ENCODE peak calls at places on chromosomes 12 and 14, in six cellular contexts. I is Peyer's patch; X is cardiac muscle cell; L is gastrocnemius medialis; N is prostate gland; H is CD8-positive, alpha-beta memory T cell. B is an unnamed sample.

GRCh38 chr12:121530600-121531355 is 50.0 kb downstream of the KDM2B start:
- DNase-seq in L (peak), I (peak), N (no peak), H (peak), X (peak), B (peak)

GRCh38 chr14:74217672-74218448 is 21.4 kb upstream of the VSX2 start:
- DNase-seq in I (peak), H (peak), N (peak), X (peak), L (peak), B (peak)

GRCh38 chr14:55075628-55076027 is 24.2 kb downstream of the MAPK1IP1L start:
- DNase-seq in H (no peak), L (no peak), N (no peak), X (no peak), I (no peak), B (no peak)

GRCh38 chr14:97021001-97021400 is 223.8 kb downstream of the VRK1 start:
- DNase-seq in X (no peak), N (no peak), I (no peak), L (no peak), H (no peak), B (no peak)

GRCh38 chr14:77355811-77356210 is 21.1 kb downstream of the TMED8 start:
- DNase-seq in L (no peak), X (peak), N (no peak), I (no peak), H (no peak), B (no peak)

GRCh38 chr12:11500222-11500860 is 105.0 kb upstream of the PRB2 start:
- DNase-seq in H (peak), X (peak), N (peak), I (peak), L (peak), B (peak)

GRCh38 chr14:96055753-96056508 is 16.8 kb downstream of the C14orf132 start:
- DNase-seq in L (no peak), X (no peak), N (no peak), I (no peak), H (no peak), B (no peak)

GRCh38 chr14:70671652-70672327 is 30.1 kb downstream of the TTC9 start:
- DNase-seq in I (no peak), H (no peak), N (no peak), X (no peak), L (no peak), B (no peak)

GRCh38 chr14:96359959-96360358 is 3.2 kb downstream of the ATG2B start:
- DNase-seq in I (no peak), X (no peak), L (no peak), N (no peak), H (no peak), B (no peak)

GRCh38 chr12:1553987-1554982 is 40.1 kb downstream of the FBXL14 start:
- DNase-seq in X (no peak), N (no peak), I (no peak), H (no peak), L (no peak), B (no peak)

GRCh38 chr12:31807773-31808097 is 78.9 kb upstream of the AMN1 start:
- DNase-seq in L (no peak), I (peak), H (no peak), N (no peak), X (no peak), B (no peak)

GRCh38 chr12:67661311-67662011 is 12.9 kb downstream of the DYRK2 start:
- DNase-seq in L (peak), H (no peak), X (peak), N (no peak), I (no peak), B (no peak)

GRCh38 chr14:104085889-104086201 is 345 bp downstream of the ASPG start:
- DNase-seq in L (no peak), N (no peak), X (no peak), H (no peak), I (no peak), B (no peak)

GRCh38 chr12:62123721-62124203 is 136.4 kb upstream of the USP15 start:
- DNase-seq in L (no peak), I (no peak), N (no peak), H (no peak), X (peak), B (peak)

GRCh38 chr12:118984206-118984943 is 3.0 kb downstream of the SRRM4 start:
- DNase-seq in N (no peak), L (no peak), H (no peak), X (no peak), I (no peak), B (no peak)

GRCh38 chr12:28855761-28856160 is 293.3 kb upstream of the FAR2 start:
- DNase-seq in I (no peak), X (no peak), N (no peak), H (no peak), L (no peak), B (no peak)

GRCh38 chr12:82099216-82099615 is 259.0 kb downstream of the CCDC59 start:
- DNase-seq in N (no peak), L (no peak), X (no peak), H (no peak), I (no peak), B (no peak)

GRCh38 chr12:28026701-28027100 is 54.2 kb upstream of the PTHLH start:
- DNase-seq in L (no peak), X (peak), N (no peak), I (no peak), H (no peak), B (no peak)

GRCh38 chr14:94394025-94394493 is 5.7 kb upstream of the SERPINA1 start:
- DNase-seq in H (no peak), I (no peak), N (no peak), L (no peak), X (no peak), B (no peak)

GRCh38 chr14:58327019-58327418 is 28.7 kb downstream of the ARID4A start:
- DNase-seq in N (no peak), X (no peak), H (no peak), I (no peak), L (no peak), B (no peak)

GRCh38 chr14:74947353-74948227 is 7.8 kb downstream of the PGF start:
- DNase-seq in X (no peak), L (no peak), H (no peak), I (no peak), N (no peak), B (no peak)

GRCh38 chr12:53974084-53975018 is at the start of gene HOTAIR:
- DNase-seq in N (no peak), L (peak), I (no peak), X (no peak), H (no peak), B (no peak)

GRCh38 chr12:44835641-44836379 is 40.3 kb downstream of the NELL2 start:
- DNase-seq in H (no peak), I (no peak), X (no peak), N (no peak), L (no peak), B (no peak)

GRCh38 chr14:59305836-59306555 is 117.5 kb downstream of the DAAM1 start:
- DNase-seq in L (no peak), H (no peak), X (peak), I (no peak), N (no peak), B (no peak)

DNA sequence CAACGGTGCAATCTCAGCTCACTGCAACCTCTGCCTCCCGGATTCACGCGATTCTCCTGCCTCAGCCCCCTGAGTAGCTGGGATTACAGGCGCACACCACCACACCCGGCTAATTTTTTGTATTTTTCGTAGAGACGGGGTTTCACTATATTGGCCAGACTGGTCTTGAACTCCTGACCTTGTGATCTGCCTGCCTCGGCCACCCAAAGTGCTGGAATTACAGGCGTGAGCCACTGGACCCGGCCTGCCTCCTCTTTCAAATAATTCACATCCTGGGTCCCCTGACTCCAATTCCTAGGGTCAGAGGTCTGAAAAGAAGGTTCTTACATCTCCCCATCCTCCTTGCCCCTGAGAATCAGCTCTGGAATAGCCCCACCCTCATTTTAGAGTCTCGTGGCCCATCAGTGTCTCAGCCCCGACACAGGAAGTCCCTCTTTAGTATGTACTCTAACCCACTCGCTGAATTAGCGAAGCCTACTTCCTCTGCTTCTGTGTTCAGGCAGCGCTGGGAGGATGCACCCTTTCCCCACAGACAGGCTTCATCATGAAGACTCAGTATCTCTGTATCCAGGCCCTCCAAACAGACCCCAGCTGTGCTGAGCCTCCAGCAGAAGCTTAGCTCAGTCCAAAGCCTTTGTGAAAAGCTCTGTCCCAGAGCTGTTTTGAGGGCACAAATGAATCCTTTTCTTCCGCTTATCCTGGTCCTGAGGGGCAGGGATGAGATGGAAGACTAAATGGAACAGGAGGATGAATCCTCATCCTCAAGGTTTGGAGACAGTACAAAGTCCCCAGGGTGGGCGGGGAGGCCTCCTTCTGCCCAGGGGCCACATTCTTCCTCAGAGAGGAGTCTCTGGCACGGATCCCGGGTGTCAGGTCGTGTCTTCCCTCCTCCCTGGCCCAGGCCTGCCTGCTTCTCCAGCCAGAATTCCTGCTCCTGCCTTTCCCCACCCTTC is 3.5 kb downstream of the LPAR5 start:
- DNase-seq in I (peak), H (peak), X (no peak), N (no peak), L (no peak), B (peak)
- H3K27ac ChIP-seq in I (peak), H (peak), X (no peak), N (no peak), L (peak), B (peak)

DNA sequence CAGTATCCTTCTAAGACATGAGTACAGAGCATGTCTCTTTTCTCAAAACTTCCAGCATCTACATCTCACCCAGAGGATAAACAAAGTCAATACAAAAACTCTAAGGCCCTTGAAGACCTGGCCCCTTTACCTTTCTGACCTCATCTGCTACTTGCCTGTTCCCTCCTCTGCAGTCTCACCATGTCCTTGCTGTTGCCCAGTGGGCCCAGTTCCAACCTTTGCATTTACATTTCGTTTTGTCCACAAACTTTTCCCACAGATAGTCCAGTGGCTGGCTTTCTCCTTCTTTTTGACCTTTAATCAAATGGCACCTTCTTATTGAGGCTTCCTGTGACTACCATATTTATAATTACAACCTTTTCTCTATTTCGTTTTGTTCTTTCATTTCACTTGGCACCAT is 1.6 kb downstream of the IRAK4 start:
- DNase-seq in L (no peak), X (no peak), H (no peak), I (no peak), N (peak), B (no peak)
- H3K4me3 ChIP-seq in L (no peak), X (no peak), H (peak), I (no peak), N (no peak), B (peak)

DNA sequence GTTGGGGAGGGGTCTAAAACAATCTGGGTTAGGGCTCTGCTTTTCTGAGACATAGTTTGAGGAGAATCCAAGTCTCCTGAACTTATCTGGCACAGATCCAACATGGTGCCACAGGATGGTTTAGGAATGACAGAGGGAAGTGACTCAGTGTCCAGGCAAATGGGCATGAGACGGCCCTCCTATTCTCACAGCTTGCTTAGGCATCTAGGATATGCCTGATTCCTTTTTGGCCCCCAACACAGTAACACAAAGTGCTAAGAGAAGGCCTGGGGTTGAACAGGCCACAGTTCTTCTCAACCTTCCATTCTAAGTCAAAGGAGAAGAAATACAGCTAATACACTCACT is 117.7 kb downstream of the ZFP36L1 start:
- DNase-seq in L (no peak), H (no peak), I (no peak), N (no peak), X (no peak), B (no peak)
- H3K27ac ChIP-seq in L (peak), H (no peak), I (no peak), N (no peak), X (no peak), B (no peak)

GRCh38 chr12:108307006-108307405 is 32.1 kb downstream of the CMKLR1 start:
- DNase-seq in H (no peak), X (peak), L (no peak), N (no peak), I (no peak), B (no peak)

GRCh38 chr12:108304633-108305032 is 34.5 kb downstream of the CMKLR1 start:
- DNase-seq in N (no peak), H (no peak), X (peak), L (no peak), I (no peak), B (no peak)

GRCh38 chr12:108306506-108306905 is 32.6 kb downstream of the CMKLR1 start:
- DNase-seq in X (no peak), L (no peak), H (no peak), I (no peak), N (no peak), B (no peak)

GRCh38 chr12:108305520-108305919 is 33.6 kb downstream of the CMKLR1 start:
- DNase-seq in I (no peak), X (peak), L (peak), H (no peak), N (peak), B (no peak)

DNA sequence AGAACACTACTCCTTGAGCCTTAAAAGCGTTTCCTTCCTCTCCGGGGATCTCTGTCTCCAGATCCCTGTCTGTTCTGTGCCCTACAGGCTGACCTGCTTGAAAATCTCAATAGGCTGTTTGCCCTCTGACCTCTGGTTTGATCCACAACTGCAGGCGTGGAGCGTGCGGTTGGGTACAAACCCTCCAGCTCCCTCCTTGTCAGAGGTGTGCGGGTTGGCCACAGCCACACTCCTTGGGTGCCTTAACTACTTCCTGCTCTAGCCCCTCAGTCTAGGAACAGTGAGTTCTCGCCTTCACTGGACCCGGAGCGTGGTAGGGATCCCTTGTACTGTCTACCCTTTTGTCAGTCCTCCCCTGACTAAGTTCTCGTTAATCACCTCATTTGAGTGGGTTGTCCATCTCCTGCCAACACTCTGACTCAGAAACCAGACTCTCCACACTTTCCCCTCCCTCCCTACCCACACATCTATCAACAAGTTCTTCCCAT is 33.1 kb downstream of the CMKLR1 start:
- DNase-seq in L (no peak), X (peak), I (no peak), N (no peak), H (no peak), B (no peak)
- H3K4me3 ChIP-seq in L (peak), X (no peak), I (no peak), N (no peak), H (no peak), B (no peak)

GRCh38 chr14:102201776-102202175 is 62.1 kb downstream of the WDR20 start:
- DNase-seq in X (no peak), H (no peak), N (no peak), L (no peak), I (no peak), B (no peak)
- H3K27ac ChIP-seq in X (no peak), H (no peak), N (no peak), L (no peak), I (no peak), B (no peak)

GRCh38 chr14:88829685-88830302 is 5.3 kb downstream of the TTC8 start:
- DNase-seq in X (no peak), N (no peak), L (no peak), H (no peak), I (no peak), B (no peak)
- H3K4me3 ChIP-seq in X (no peak), N (no peak), L (no peak), H (no peak), I (no peak), B (no peak)

GRCh38 chr14:32186248-32186647 is 15.6 kb upstream of the RNU6-7 start:
- DNase-seq in H (no peak), N (no peak), X (no peak), I (no peak), L (no peak), B (no peak)
- H3K27ac ChIP-seq in H (no peak), N (no peak), X (no peak), I (no peak), L (no peak), B (no peak)

GRCh38 chr12:10408842-10409241 is 715 bp downstream of the KLRC4 start:
- DNase-seq in I (no peak), X (no peak), H (no peak), L (no peak), N (no peak), B (no peak)
- H3K4me3 ChIP-seq in I (no peak), X (no peak), H (peak), L (no peak), N (no peak), B (no peak)

GRCh38 chr12:91769736-91770135 is 375.9 kb downstream of the BTG1 start:
- DNase-seq in I (no peak), H (no peak), X (no peak), L (no peak), N (no peak), B (no peak)
- H3K27ac ChIP-seq in I (no peak), H (no peak), X (no peak), L (no peak), N (no peak), B (no peak)